ENCODE peak calls at places on chromosomes 7 and 10, in seven cellular contexts. One of them, this sample, is unnamed. For H3K9me3, the result is how much of the 10 kb centered on the place peaks cover.

GRCh38 chr10:29895436-29895835 is 163.9 kb downstream of the JCAD start:
- DNase-seq in neuronal stem cell: peak
- DNase-seq in PC-3: no peak
- DNase-seq in colonic mucosa: peak
- DNase-seq in neural progenitor cell: peak
- DNase-seq in NT2/D1: peak
- DNase-seq in IMR-90: peak
- DNase-seq in this sample: peak

GRCh38 chr7:84248267-84248666 is 53.7 kb upstream of the SEMA3A start:
- DNase-seq in colonic mucosa: no peak
- DNase-seq in neuronal stem cell: no peak
- DNase-seq in IMR-90: peak
- DNase-seq in NT2/D1: no peak
- DNase-seq in neural progenitor cell: no peak
- DNase-seq in PC-3: no peak
- DNase-seq in this sample: no peak

GRCh38 chr7:148223130-148223529 is 367.4 kb upstream of the C7orf33 start:
- DNase-seq in neuronal stem cell: no peak
- DNase-seq in PC-3: no peak
- DNase-seq in colonic mucosa: no peak
- DNase-seq in IMR-90: no peak
- DNase-seq in NT2/D1: no peak
- DNase-seq in neural progenitor cell: no peak
- DNase-seq in this sample: no peak

GRCh38 chr10:74988055-74988773 is 123.2 kb upstream of the SAMD8 start:
- DNase-seq in neuronal stem cell: no peak
- DNase-seq in neural progenitor cell: no peak
- DNase-seq in IMR-90: peak
- DNase-seq in colonic mucosa: no peak
- DNase-seq in NT2/D1: no peak
- DNase-seq in PC-3: no peak
- DNase-seq in this sample: no peak

GRCh38 chr7:65390588-65390987 is 16.9 kb downstream of the ZNF92 start:
- DNase-seq in NT2/D1: no peak
- DNase-seq in IMR-90: no peak
- DNase-seq in PC-3: no peak
- DNase-seq in neuronal stem cell: no peak
- DNase-seq in neural progenitor cell: no peak
- DNase-seq in colonic mucosa: no peak
- DNase-seq in this sample: no peak

GRCh38 chr7:80589561-80590083 is 48.8 kb upstream of the CD36 start:
- DNase-seq in PC-3: no peak
- DNase-seq in IMR-90: no peak
- DNase-seq in neural progenitor cell: no peak
- DNase-seq in colonic mucosa: no peak
- DNase-seq in NT2/D1: no peak
- DNase-seq in neuronal stem cell: no peak
- DNase-seq in this sample: no peak

GRCh38 chr10:101080933-101081546 is 19.3 kb downstream of the KAZALD1 start:
- DNase-seq in NT2/D1: no peak
- DNase-seq in colonic mucosa: no peak
- DNase-seq in IMR-90: peak
- DNase-seq in PC-3: peak
- DNase-seq in neuronal stem cell: peak
- DNase-seq in neural progenitor cell: peak
- DNase-seq in this sample: peak

GRCh38 chr10:48577158-48577557 is 27.7 kb downstream of the ARHGAP22 start:
- DNase-seq in NT2/D1: no peak
- DNase-seq in colonic mucosa: no peak
- DNase-seq in PC-3: no peak
- DNase-seq in neuronal stem cell: no peak
- DNase-seq in neural progenitor cell: no peak
- DNase-seq in IMR-90: no peak
- DNase-seq in this sample: no peak

GRCh38 chr7:149854611-149855367 is 16.6 kb downstream of the ZNF862 start:
- DNase-seq in PC-3: peak
- DNase-seq in NT2/D1: no peak
- DNase-seq in IMR-90: peak
- DNase-seq in colonic mucosa: peak
- DNase-seq in neuronal stem cell: no peak
- DNase-seq in neural progenitor cell: peak
- DNase-seq in this sample: peak

GRCh38 chr10:14751576-14752330 is 22.9 kb downstream of the FAM107B start:
- DNase-seq in PC-3: no peak
- DNase-seq in neuronal stem cell: no peak
- DNase-seq in IMR-90: peak
- DNase-seq in NT2/D1: no peak
- DNase-seq in colonic mucosa: peak
- DNase-seq in neural progenitor cell: no peak
- DNase-seq in this sample: no peak

GRCh38 chr10:11264481-11265044 is 246.9 kb downstream of the CELF2 start:
- DNase-seq in neuronal stem cell: no peak
- DNase-seq in IMR-90: no peak
- DNase-seq in neural progenitor cell: no peak
- DNase-seq in NT2/D1: no peak
- DNase-seq in colonic mucosa: no peak
- DNase-seq in PC-3: no peak
- DNase-seq in this sample: no peak

GRCh38 chr7:104156842-104157277 is 51.0 kb downstream of the ORC5 start:
- DNase-seq in NT2/D1: no peak
- DNase-seq in colonic mucosa: no peak
- DNase-seq in neuronal stem cell: no peak
- DNase-seq in IMR-90: peak
- DNase-seq in PC-3: peak
- DNase-seq in neural progenitor cell: peak
- DNase-seq in this sample: no peak

GRCh38 chr10:79391231-79392019 is 44.2 kb downstream of the PPIF start:
- DNase-seq in colonic mucosa: peak
- DNase-seq in neuronal stem cell: no peak
- DNase-seq in IMR-90: no peak
- DNase-seq in PC-3: no peak
- DNase-seq in NT2/D1: no peak
- DNase-seq in neural progenitor cell: no peak
- DNase-seq in this sample: peak

GRCh38 chr7:128003179-128003578 is 28.1 kb downstream of the LRRC4 start:
- DNase-seq in neuronal stem cell: no peak
- DNase-seq in colonic mucosa: no peak
- DNase-seq in NT2/D1: no peak
- DNase-seq in PC-3: no peak
- DNase-seq in neural progenitor cell: no peak
- DNase-seq in IMR-90: no peak
- DNase-seq in this sample: no peak

GRCh38 chr10:68333058-68333395 is 299 bp upstream of the PBLD start:
- DNase-seq in neuronal stem cell: no peak
- DNase-seq in NT2/D1: no peak
- DNase-seq in colonic mucosa: no peak
- DNase-seq in neural progenitor cell: no peak
- DNase-seq in IMR-90: peak
- DNase-seq in PC-3: no peak
- DNase-seq in this sample: no peak

GRCh38 chr10:35409094-35409582 is 72.8 kb downstream of the CCNY start:
- DNase-seq in PC-3: peak
- DNase-seq in neuronal stem cell: no peak
- DNase-seq in neural progenitor cell: no peak
- DNase-seq in IMR-90: peak
- DNase-seq in NT2/D1: no peak
- DNase-seq in colonic mucosa: no peak
- DNase-seq in this sample: no peak

GRCh38 chr10:86520871-86521619 is 547 bp downstream of the WAPL start:
- DNase-seq in neural progenitor cell: peak
- DNase-seq in NT2/D1: no peak
- DNase-seq in PC-3: peak
- DNase-seq in neuronal stem cell: no peak
- DNase-seq in IMR-90: peak
- DNase-seq in colonic mucosa: peak
- DNase-seq in this sample: peak

DNA sequence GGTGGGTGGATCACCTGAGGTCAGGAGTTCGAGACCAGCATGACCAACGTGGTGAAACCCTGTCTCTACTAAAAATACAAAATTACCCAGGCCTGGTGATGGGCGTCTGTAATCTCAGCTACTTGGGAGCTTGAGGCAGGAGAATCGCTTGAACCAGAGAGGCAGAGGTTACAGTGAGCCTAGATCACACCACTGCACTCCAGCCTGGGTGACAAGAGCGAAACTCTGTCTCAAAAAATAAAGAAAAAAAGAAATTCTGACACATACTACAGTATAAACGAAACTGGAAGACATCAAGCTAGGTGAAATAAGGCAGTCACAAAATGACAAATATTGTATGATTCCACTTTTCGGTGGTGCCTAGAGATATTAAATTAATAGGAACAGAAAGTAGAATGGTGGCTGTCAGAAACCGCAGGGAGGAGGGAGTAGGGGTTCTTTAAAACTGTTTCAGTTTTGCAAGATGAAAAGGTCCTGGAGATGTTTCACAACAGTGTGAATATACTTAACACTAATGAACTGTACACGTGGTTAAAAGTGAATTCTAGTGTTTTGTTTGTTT is 23.2 kb downstream of the PILRA start:
- DNase-seq in colonic mucosa: no peak
- DNase-seq in neuronal stem cell: no peak
- DNase-seq in PC-3: no peak
- DNase-seq in neural progenitor cell: no peak
- DNase-seq in IMR-90: no peak
- DNase-seq in NT2/D1: no peak
- DNase-seq in this sample: no peak
- H3K4me3 ChIP-seq in colonic mucosa: no peak
- H3K4me3 ChIP-seq in neuronal stem cell: no peak
- H3K4me3 ChIP-seq in PC-3: no peak
- H3K4me3 ChIP-seq in neural progenitor cell: no peak
- H3K4me3 ChIP-seq in IMR-90: no peak
- H3K4me3 ChIP-seq in NT2/D1: no peak
- H3K4me3 ChIP-seq in this sample: no peak

DNA sequence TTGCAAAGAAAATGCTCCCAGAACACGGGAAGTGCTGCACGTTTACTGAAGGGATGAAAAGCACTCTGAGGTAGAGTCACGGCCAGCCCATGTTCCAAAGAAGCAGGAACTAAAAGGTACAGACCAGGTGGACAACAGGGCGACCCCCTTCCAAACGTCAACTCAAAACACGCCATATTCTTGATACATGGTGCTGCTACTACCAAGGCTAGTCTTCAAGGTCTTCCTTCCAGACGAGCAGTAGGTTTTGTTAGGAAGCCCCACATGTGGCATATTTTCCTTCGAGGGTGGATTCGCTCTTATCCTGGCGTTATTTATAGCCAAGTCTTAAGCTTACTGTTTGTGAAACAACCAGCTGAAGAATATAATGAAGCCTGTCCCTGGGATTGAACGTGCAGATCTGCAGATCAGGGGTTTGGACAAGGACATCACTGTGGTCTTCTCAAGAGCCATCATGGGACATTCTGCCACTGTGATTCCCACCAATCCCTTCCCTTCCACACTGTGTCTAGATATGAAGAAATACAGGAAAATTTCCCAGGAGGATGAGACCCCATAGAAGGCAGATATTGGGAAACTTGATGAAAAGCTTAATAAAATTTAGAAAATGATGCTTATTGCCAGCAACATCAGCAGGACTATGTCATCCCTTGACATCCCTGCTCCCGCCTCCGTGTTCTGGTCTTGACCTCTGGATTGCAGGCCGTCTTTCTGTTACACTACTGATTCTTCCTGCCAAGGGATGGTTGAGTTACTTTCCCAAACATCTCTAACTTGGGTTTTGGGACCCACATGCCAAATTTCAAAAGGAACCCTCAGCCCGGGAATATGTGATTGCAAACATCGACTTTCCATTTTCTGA is 734.4 kb downstream of the PARD3 start:
- DNase-seq in NT2/D1: no peak
- DNase-seq in PC-3: no peak
- DNase-seq in colonic mucosa: no peak
- DNase-seq in neural progenitor cell: no peak
- DNase-seq in IMR-90: no peak
- DNase-seq in neuronal stem cell: no peak
- DNase-seq in this sample: no peak
- H3K9ac ChIP-seq in NT2/D1: no peak
- H3K9ac ChIP-seq in PC-3: no peak
- H3K9ac ChIP-seq in colonic mucosa: no peak
- H3K9ac ChIP-seq in neural progenitor cell: no peak
- H3K9ac ChIP-seq in IMR-90: no peak
- H3K9ac ChIP-seq in neuronal stem cell: no peak
- H3K9ac ChIP-seq in this sample: no peak

GRCh38 chr7:6653101-6653995 is 16.2 kb downstream of the ZNF316 start:
- DNase-seq in neuronal stem cell: no peak
- DNase-seq in IMR-90: no peak
- DNase-seq in neural progenitor cell: no peak
- DNase-seq in colonic mucosa: no peak
- DNase-seq in NT2/D1: no peak
- DNase-seq in PC-3: no peak
- DNase-seq in this sample: no peak

GRCh38 chr7:6652446-6653011 is 15.4 kb downstream of the ZNF316 start:
- DNase-seq in IMR-90: no peak
- DNase-seq in colonic mucosa: no peak
- DNase-seq in PC-3: no peak
- DNase-seq in NT2/D1: no peak
- DNase-seq in neuronal stem cell: no peak
- DNase-seq in neural progenitor cell: no peak
- DNase-seq in this sample: peak

GRCh38 chr7:6650521-6651011 is 13.4 kb downstream of the ZNF316 start:
- DNase-seq in NT2/D1: no peak
- DNase-seq in neural progenitor cell: no peak
- DNase-seq in PC-3: no peak
- DNase-seq in colonic mucosa: no peak
- DNase-seq in neuronal stem cell: no peak
- DNase-seq in IMR-90: no peak
- DNase-seq in this sample: peak

GRCh38 chr7:6650086-6650485 is 13.0 kb downstream of the ZNF316 start:
- DNase-seq in NT2/D1: no peak
- DNase-seq in neuronal stem cell: no peak
- DNase-seq in colonic mucosa: no peak
- DNase-seq in neural progenitor cell: no peak
- DNase-seq in PC-3: no peak
- DNase-seq in IMR-90: no peak
- DNase-seq in this sample: peak

DNA sequence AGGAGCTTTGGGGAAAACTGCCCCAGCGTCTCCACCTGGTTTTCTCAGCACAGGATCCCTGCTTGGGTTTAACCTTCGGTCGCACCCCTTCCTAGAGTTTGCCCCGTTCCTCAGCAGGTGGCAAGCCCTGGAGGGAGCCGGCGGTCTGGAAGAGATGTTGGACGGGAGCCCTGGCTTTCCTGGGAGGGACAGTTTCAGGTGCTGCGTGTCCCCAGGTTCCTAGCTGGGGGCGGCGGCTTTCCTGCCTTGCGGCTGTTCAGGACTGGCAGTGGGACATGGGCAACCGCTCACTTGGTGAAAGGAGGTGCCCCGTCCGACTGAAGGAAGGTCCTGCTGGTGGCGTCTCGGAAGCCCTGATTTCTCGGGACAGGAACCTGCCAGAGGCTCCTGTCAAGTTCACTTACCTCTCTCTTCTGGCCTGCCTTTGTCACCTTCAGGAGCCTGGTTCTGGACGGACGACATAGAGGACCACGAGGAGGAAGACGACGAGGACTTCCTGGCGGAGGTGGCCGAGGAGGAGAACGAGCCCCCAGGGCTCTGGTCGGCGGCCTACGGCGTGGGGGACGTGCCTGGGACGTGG is 14.8 kb downstream of the ZNF316 start:
- DNase-seq in NT2/D1: no peak
- DNase-seq in PC-3: no peak
- DNase-seq in IMR-90: no peak
- DNase-seq in neuronal stem cell: no peak
- DNase-seq in colonic mucosa: no peak
- DNase-seq in neural progenitor cell: no peak
- DNase-seq in this sample: peak
- H3K9me3 ChIP-seq in NT2/D1: under half
- H3K9me3 ChIP-seq in PC-3: under half
- H3K9me3 ChIP-seq in IMR-90: under half
- H3K9me3 ChIP-seq in neuronal stem cell: under half
- H3K9me3 ChIP-seq in colonic mucosa: under half
- H3K9me3 ChIP-seq in neural progenitor cell: under half
- H3K9me3 ChIP-seq in this sample: under half

GRCh38 chr7:87038993-87039716 is 20.3 kb downstream of the ELAPOR2 start:
- DNase-seq in neuronal stem cell: no peak
- DNase-seq in colonic mucosa: no peak
- DNase-seq in NT2/D1: no peak
- DNase-seq in IMR-90: no peak
- DNase-seq in neural progenitor cell: no peak
- DNase-seq in PC-3: peak
- DNase-seq in this sample: no peak
- H3K4me3 ChIP-seq in neuronal stem cell: peak
- H3K4me3 ChIP-seq in colonic mucosa: peak
- H3K4me3 ChIP-seq in NT2/D1: peak
- H3K4me3 ChIP-seq in IMR-90: no peak
- H3K4me3 ChIP-seq in neural progenitor cell: peak
- H3K4me3 ChIP-seq in PC-3: peak
- H3K4me3 ChIP-seq in this sample: peak